ENCODE peak calls at places on chromosomes 1 and 21, in five cellular contexts. K is hypothalamus; Y is stimulated activated CD4-positive, alpha-beta T cell treated with anti-CD3 and anti-CD28 coated beads, Interleukin-1b, Interleukin-23, amount 100 ng/mL, for 4 hours; U is AML-193; X is HTR-8/SVneo. G is an unnamed sample.
A peak's percentile ranks its signal among the peaks of the same experiment; 100 is the strongest.

GRCh38 chr1:176017722-176018121 is 189.4 kb downstream of the COP1 start:
- DNase-seq in U (no peak), K (no peak), Y (no peak), X (no peak), G (no peak)

GRCh38 chr1:163604391-163604790 is 282.6 kb downstream of the NUF2 start:
- DNase-seq in U (no peak), Y (no peak), X (no peak), K (no peak), G (no peak)

GRCh38 chr21:36860736-36861594 is 105.5 kb downstream of the HLCS start:
- DNase-seq in K (no peak), X (peak; percentile 69), Y (no peak), U (no peak), G (peak; percentile 80)

GRCh38 chr1:173451981-173452380 is 25.2 kb upstream of the PRDX6 start:
- DNase-seq in K (no peak), Y (no peak), U (no peak), X (no peak), G (no peak)

GRCh38 chr1:11499825-11500331 is 20.9 kb downstream of the DISP3 start:
- DNase-seq in X (no peak), U (no peak), K (no peak), Y (no peak), G (no peak)

GRCh38 chr1:12056331-12056841 is 6.7 kb upstream of the TNFRSF8 start:
- DNase-seq in U (no peak), X (no peak), Y (no peak), K (no peak), G (peak; percentile 42)

GRCh38 chr1:202658766-202659165 is 51.5 kb downstream of the SYT2 start:
- DNase-seq in K (no peak), X (no peak), U (no peak), Y (no peak), G (no peak)

GRCh38 chr21:44548922-44549321 is 2.4 kb downstream of the KRTAP10-2 start:
- DNase-seq in Y (no peak), K (no peak), X (no peak), U (no peak), G (no peak)

GRCh38 chr1:39076799-39077148 is 50.6 kb downstream of the NDUFS5 start:
- DNase-seq in X (no peak), U (no peak), Y (no peak), K (no peak), G (no peak)

GRCh38 chr1:212791261-212791675 is 309 bp downstream of the NSL1 start:
- DNase-seq in X (peak; percentile 75), K (no peak), Y (no peak), U (peak; percentile 73), G (peak; percentile 76)

GRCh38 chr1:43525995-43526394 is 4.7 kb upstream of the PTPRF start:
- DNase-seq in X (peak; percentile 76), U (no peak), Y (no peak), K (no peak), G (peak; percentile 80)

GRCh38 chr1:168960595-168960994 is 145.9 kb upstream of the ATP1B1 start:
- DNase-seq in U (no peak), K (no peak), X (no peak), Y (no peak), G (no peak)

GRCh38 chr1:197904126-197904787 is 1.8 kb downstream of the C1orf53 start:
- DNase-seq in U (no peak), X (no peak), Y (no peak), K (no peak), G (no peak)